ENCODE peak calls at places on chromosomes 2 and 18, in ten cellular contexts. I, S, J, A, W, V, C, D, K and G are unnamed samples.

GRCh38 chr2:47346-48218 is 1.3 kb upstream of the FAM110C start:
- DNase-seq in C (no peak), A (no peak), W (peak), D (no peak), S (no peak), J (no peak), V (no peak), I (no peak), K (peak), G (peak)

GRCh38 chr2:171434671-171434980 is 600 bp downstream of the DCAF17 start:
- DNase-seq in S (peak), C (no peak), V (no peak), I (no peak), W (peak), K (no peak), D (no peak), A (no peak), J (no peak), G (no peak)

GRCh38 chr2:6394266-6394665 is 471.4 kb downstream of the CMPK2 start:
- DNase-seq in W (no peak), C (no peak), K (no peak), S (no peak), J (no peak), A (no peak), D (no peak), I (no peak), V (no peak), G (peak)

GRCh38 chr2:172613035-172613434 is 57.1 kb downstream of the PDK1 start:
- DNase-seq in S (no peak), K (no peak), V (no peak), C (no peak), A (no peak), D (no peak), I (peak), J (no peak), W (peak), G (peak)

GRCh38 chr2:38709515-38710194 is 41.5 kb downstream of the SRSF7 start:
- DNase-seq in K (no peak), D (no peak), V (no peak), W (no peak), I (no peak), C (no peak), A (no peak), S (no peak), J (no peak), G (no peak)

GRCh38 chr18:54388203-54389142 is 30.8 kb downstream of the C18orf54 start:
- DNase-seq in D (peak), C (peak), I (peak), V (no peak), S (no peak), J (no peak), K (peak), W (peak), A (no peak), G (peak)

GRCh38 chr18:24053211-24053610 is 38.7 kb downstream of the TTC39C start:
- DNase-seq in W (no peak), A (no peak), C (no peak), S (no peak), K (no peak), D (no peak), J (no peak), I (no peak), V (no peak), G (no peak)

GRCh38 chr2:9819551-9819950 is 23.7 kb upstream of the TAF1B start:
- DNase-seq in A (no peak), J (no peak), D (no peak), C (no peak), W (no peak), V (no peak), I (no peak), S (no peak), K (no peak), G (no peak)

GRCh38 chr18:11323359-11323819 is 174.0 kb upstream of the PIEZO2 start:
- DNase-seq in A (no peak), V (no peak), K (no peak), C (peak), I (peak), W (no peak), D (no peak), J (no peak), S (no peak), G (peak)

GRCh38 chr2:18784245-18784644 is 194.9 kb upstream of the NT5C1B start:
- DNase-seq in A (no peak), W (no peak), S (no peak), J (no peak), K (no peak), D (no peak), C (no peak), V (no peak), I (no peak), G (no peak)

GRCh38 chr2:156999657-157000056 is 257.8 kb upstream of the GALNT5 start:
- DNase-seq in A (no peak), W (no peak), K (peak), C (no peak), J (no peak), I (no peak), D (no peak), S (no peak), V (peak), G (no peak)

GRCh38 chr2:217156801-217157200 is 296.9 kb upstream of the TNP1 start:
- DNase-seq in C (no peak), I (no peak), A (no peak), S (no peak), J (no peak), K (no peak), W (no peak), V (no peak), D (no peak), G (no peak)

GRCh38 chr2:10326707-10327594 is 24.2 kb downstream of the HPCAL1 start:
- DNase-seq in S (no peak), C (no peak), W (no peak), J (peak), A (no peak), K (no peak), I (no peak), D (no peak), V (no peak), G (no peak)

GRCh38 chr2:65129276-65129612 is 662 bp downstream of the RAB1A start:
- DNase-seq in W (no peak), J (no peak), I (no peak), C (no peak), S (no peak), D (no peak), K (no peak), V (no peak), A (no peak), G (no peak)

GRCh38 chr2:69933839-69934613 is 19.1 kb downstream of the MXD1 start:
- DNase-seq in I (peak), W (no peak), K (no peak), V (no peak), A (no peak), D (no peak), J (no peak), S (no peak), C (peak), G (peak)
- H3K4me3 ChIP-seq in I (peak), W (no peak), K (no peak), V (no peak), A (no peak), D (no peak), J (no peak), S (no peak), C (peak), G (no peak)

DNA sequence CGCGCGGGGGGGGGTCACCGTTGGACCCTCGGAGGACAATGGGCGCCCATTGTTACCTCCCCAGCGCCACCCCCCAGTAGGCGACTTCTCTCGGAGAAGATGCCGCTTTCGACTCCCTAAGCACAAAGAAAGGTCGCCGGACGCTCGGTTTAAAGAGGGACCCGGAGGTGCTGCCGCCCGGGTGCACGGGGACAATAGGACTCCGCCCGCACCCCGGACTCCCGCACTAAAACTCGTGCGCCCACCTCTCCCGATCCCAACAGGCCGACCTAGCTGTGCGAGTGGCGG is 318 bp upstream of the CDC42EP3 start:
- DNase-seq in C (no peak), W (no peak), K (no peak), I (no peak), V (no peak), A (no peak), D (no peak), J (no peak), S (no peak), G (no peak)
- H3K4me3 ChIP-seq in C (peak), W (peak), K (peak), I (peak), V (peak), A (peak), D (peak), J (peak), S (peak), G (peak)

GRCh38 chr2:42333579-42333978 is 27.4 kb downstream of the COX7A2L start:
- DNase-seq in S (no peak), V (no peak), I (no peak), C (no peak), W (no peak), A (no peak), D (no peak), J (no peak), K (no peak), G (no peak)
- H3K4me3 ChIP-seq in S (no peak), V (no peak), I (no peak), C (no peak), W (no peak), A (no peak), D (no peak), J (no peak), K (no peak), G (no peak)

DNA sequence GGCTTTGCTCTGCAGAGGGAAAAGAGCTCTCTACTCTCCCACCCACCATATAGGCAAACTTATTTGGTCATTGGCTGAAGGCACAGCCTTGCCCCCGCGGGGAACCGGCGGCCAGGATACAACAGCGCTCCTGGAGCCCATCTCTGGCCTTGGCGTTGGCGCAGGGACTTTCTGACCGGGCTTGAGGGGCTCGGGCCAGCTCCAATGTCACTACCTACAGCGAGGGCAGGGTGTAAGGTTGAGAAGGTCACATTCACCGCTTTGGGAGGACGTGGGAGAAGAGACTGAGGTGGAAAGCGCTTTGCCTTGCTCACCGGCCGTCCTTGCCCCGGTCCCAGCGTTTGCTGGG is 2.2 kb downstream of the ONECUT2 start:
- DNase-seq in A (no peak), S (no peak), C (no peak), I (no peak), K (no peak), V (no peak), J (no peak), W (peak), D (no peak), G (no peak)
- H3K4me3 ChIP-seq in A (no peak), S (no peak), C (no peak), I (no peak), K (peak), V (peak), J (peak), W (peak), D (peak), G (peak)

DNA sequence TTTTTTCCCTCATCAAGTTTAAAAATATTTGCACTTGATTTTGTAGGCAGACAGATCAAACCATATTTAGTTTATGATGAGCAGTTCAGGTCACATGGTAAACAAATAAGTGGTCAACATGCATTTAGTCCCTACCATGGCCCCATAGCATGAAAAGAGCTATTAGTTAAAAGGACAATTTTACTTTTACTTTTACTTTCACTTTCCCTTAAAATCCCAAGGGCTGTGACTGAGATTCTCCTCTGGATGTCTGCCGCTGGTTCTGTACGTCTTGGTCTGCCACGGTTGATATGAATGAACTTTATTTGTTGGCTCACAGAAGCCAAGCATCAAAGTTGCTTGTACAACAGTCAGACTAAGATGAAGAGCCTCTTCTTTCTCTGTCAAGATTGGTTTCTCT is 626.2 kb upstream of the CDH7 start:
- DNase-seq in K (no peak), A (no peak), W (no peak), I (no peak), V (no peak), D (no peak), S (no peak), C (no peak), J (no peak), G (no peak)
- H3K4me3 ChIP-seq in K (no peak), A (no peak), W (no peak), I (no peak), V (no peak), D (no peak), S (peak), C (no peak), J (peak), G (no peak)

GRCh38 chr18:76546282-76546572 is 51.2 kb upstream of the ZNF516 start:
- DNase-seq in A (no peak), W (no peak), J (no peak), C (no peak), D (no peak), S (no peak), V (no peak), K (no peak), I (no peak), G (no peak)

GRCh38 chr18:76548541-76548940 is 53.5 kb upstream of the ZNF516 start:
- DNase-seq in I (no peak), A (no peak), V (no peak), J (no peak), K (no peak), S (no peak), D (no peak), W (no peak), C (no peak), G (no peak)

GRCh38 chr18:76544511-76545350 is 49.7 kb upstream of the ZNF516 start:
- DNase-seq in K (no peak), V (no peak), J (no peak), A (no peak), D (no peak), C (no peak), S (no peak), I (no peak), W (no peak), G (no peak)

GRCh38 chr18:76547306-76547705 is 52.3 kb upstream of the ZNF516 start:
- DNase-seq in S (no peak), A (no peak), J (no peak), V (no peak), D (no peak), K (no peak), C (no peak), W (no peak), I (no peak), G (no peak)

GRCh38 chr18:76545433-76546281 is 50.6 kb upstream of the ZNF516 start:
- DNase-seq in C (no peak), K (no peak), V (no peak), S (no peak), J (no peak), D (no peak), A (no peak), I (peak), W (no peak), G (no peak)
- H3K4me3 ChIP-seq in C (no peak), K (no peak), V (no peak), S (no peak), J (no peak), D (no peak), A (no peak), I (no peak), W (no peak), G (no peak)